ENCODE peak calls at places on chromosomes 6 and 20, in five cellular contexts. One of them, this sample, is unnamed.

GRCh38 chr6:160188773-160189172 is 67.2 kb downstream of the SLC22A1 start:
- DNase-seq in fibroblast of lung: no peak
- DNase-seq in GM20000: no peak
- DNase-seq in sigmoid colon: no peak
- DNase-seq in stimulated activated CD4-positive, alpha-beta T cell treated with anti-CD3 and anti-CD28 coated beads, Interleukin-2, amount 100 ng/mL, for 48 hours: no peak
- DNase-seq in this sample: no peak

GRCh38 chr20:9576695-9577094 is 62.3 kb downstream of the LAMP5 start:
- DNase-seq in fibroblast of lung: no peak
- DNase-seq in GM20000: no peak
- DNase-seq in sigmoid colon: no peak
- DNase-seq in stimulated activated CD4-positive, alpha-beta T cell treated with anti-CD3 and anti-CD28 coated beads, Interleukin-2, amount 100 ng/mL, for 48 hours: no peak
- DNase-seq in this sample: no peak

GRCh38 chr20:17732907-17733521 is 33.2 kb downstream of the BANF2 start:
- DNase-seq in fibroblast of lung: no peak
- DNase-seq in GM20000: no peak
- DNase-seq in sigmoid colon: no peak
- DNase-seq in stimulated activated CD4-positive, alpha-beta T cell treated with anti-CD3 and anti-CD28 coated beads, Interleukin-2, amount 100 ng/mL, for 48 hours: no peak
- DNase-seq in this sample: no peak

GRCh38 chr6:14910692-14911547 is 334.9 kb upstream of the JARID2 start:
- DNase-seq in fibroblast of lung: peak; percentile 48
- DNase-seq in GM20000: peak; percentile 69
- DNase-seq in sigmoid colon: peak; percentile 75
- DNase-seq in stimulated activated CD4-positive, alpha-beta T cell treated with anti-CD3 and anti-CD28 coated beads, Interleukin-2, amount 100 ng/mL, for 48 hours: no peak
- DNase-seq in this sample: no peak

GRCh38 chr20:63177134-63177784 is 38.7 kb downstream of the YTHDF1 start:
- DNase-seq in fibroblast of lung: no peak
- DNase-seq in GM20000: no peak
- DNase-seq in sigmoid colon: no peak
- DNase-seq in stimulated activated CD4-positive, alpha-beta T cell treated with anti-CD3 and anti-CD28 coated beads, Interleukin-2, amount 100 ng/mL, for 48 hours: no peak
- DNase-seq in this sample: no peak

GRCh38 chr20:43711098-43711654 is 15.6 kb downstream of the GTSF1L start:
- DNase-seq in fibroblast of lung: no peak
- DNase-seq in GM20000: no peak
- DNase-seq in sigmoid colon: no peak
- DNase-seq in stimulated activated CD4-positive, alpha-beta T cell treated with anti-CD3 and anti-CD28 coated beads, Interleukin-2, amount 100 ng/mL, for 48 hours: no peak
- DNase-seq in this sample: no peak

GRCh38 chr20:6440087-6440799 is 317.4 kb upstream of the FERMT1 start:
- DNase-seq in fibroblast of lung: no peak
- DNase-seq in GM20000: no peak
- DNase-seq in sigmoid colon: no peak
- DNase-seq in stimulated activated CD4-positive, alpha-beta T cell treated with anti-CD3 and anti-CD28 coated beads, Interleukin-2, amount 100 ng/mL, for 48 hours: no peak
- DNase-seq in this sample: no peak

GRCh38 chr6:75893058-75893775 is 144.2 kb downstream of the MYO6 start:
- DNase-seq in fibroblast of lung: peak; percentile 90
- DNase-seq in GM20000: peak; percentile 31
- DNase-seq in sigmoid colon: no peak
- DNase-seq in stimulated activated CD4-positive, alpha-beta T cell treated with anti-CD3 and anti-CD28 coated beads, Interleukin-2, amount 100 ng/mL, for 48 hours: no peak
- DNase-seq in this sample: no peak

GRCh38 chr6:105043979-105044378 is 87.1 kb downstream of the LIN28B start:
- DNase-seq in fibroblast of lung: no peak
- DNase-seq in GM20000: no peak
- DNase-seq in sigmoid colon: no peak
- DNase-seq in stimulated activated CD4-positive, alpha-beta T cell treated with anti-CD3 and anti-CD28 coated beads, Interleukin-2, amount 100 ng/mL, for 48 hours: no peak
- DNase-seq in this sample: no peak

GRCh38 chr6:134674562-134674961 is 275.3 kb downstream of the ALDH8A1 start:
- DNase-seq in fibroblast of lung: no peak
- DNase-seq in GM20000: no peak
- DNase-seq in sigmoid colon: no peak
- DNase-seq in stimulated activated CD4-positive, alpha-beta T cell treated with anti-CD3 and anti-CD28 coated beads, Interleukin-2, amount 100 ng/mL, for 48 hours: no peak
- DNase-seq in this sample: no peak

GRCh38 chr6:5936140-5936539 is 70.6 kb downstream of the NRN1 start:
- DNase-seq in fibroblast of lung: no peak
- DNase-seq in GM20000: no peak
- DNase-seq in sigmoid colon: no peak
- DNase-seq in stimulated activated CD4-positive, alpha-beta T cell treated with anti-CD3 and anti-CD28 coated beads, Interleukin-2, amount 100 ng/mL, for 48 hours: no peak
- DNase-seq in this sample: no peak

GRCh38 chr6:90066715-90067114 is 172.4 kb downstream of the GJA10 start:
- DNase-seq in fibroblast of lung: no peak
- DNase-seq in GM20000: no peak
- DNase-seq in sigmoid colon: no peak
- DNase-seq in stimulated activated CD4-positive, alpha-beta T cell treated with anti-CD3 and anti-CD28 coated beads, Interleukin-2, amount 100 ng/mL, for 48 hours: no peak
- DNase-seq in this sample: no peak

GRCh38 chr6:94401311-94401710 is 982.0 kb upstream of the EPHA7 start:
- DNase-seq in fibroblast of lung: no peak
- DNase-seq in GM20000: no peak
- DNase-seq in sigmoid colon: no peak
- DNase-seq in stimulated activated CD4-positive, alpha-beta T cell treated with anti-CD3 and anti-CD28 coated beads, Interleukin-2, amount 100 ng/mL, for 48 hours: no peak
- DNase-seq in this sample: no peak

GRCh38 chr6:150443621-150444020 is 74.8 kb downstream of the IYD start:
- DNase-seq in fibroblast of lung: no peak
- DNase-seq in GM20000: no peak
- DNase-seq in sigmoid colon: no peak
- DNase-seq in stimulated activated CD4-positive, alpha-beta T cell treated with anti-CD3 and anti-CD28 coated beads, Interleukin-2, amount 100 ng/mL, for 48 hours: no peak
- DNase-seq in this sample: no peak

GRCh38 chr6:89950879-89951391 is 56.7 kb downstream of the GJA10 start:
- DNase-seq in fibroblast of lung: no peak
- DNase-seq in GM20000: no peak
- DNase-seq in sigmoid colon: no peak
- DNase-seq in stimulated activated CD4-positive, alpha-beta T cell treated with anti-CD3 and anti-CD28 coated beads, Interleukin-2, amount 100 ng/mL, for 48 hours: no peak
- DNase-seq in this sample: no peak

GRCh38 chr20:62724692-62725595 is 16.3 kb downstream of the NTSR1 start:
- DNase-seq in fibroblast of lung: no peak
- DNase-seq in GM20000: no peak
- DNase-seq in sigmoid colon: peak; percentile 74
- DNase-seq in stimulated activated CD4-positive, alpha-beta T cell treated with anti-CD3 and anti-CD28 coated beads, Interleukin-2, amount 100 ng/mL, for 48 hours: no peak
- DNase-seq in this sample: peak; percentile 71

GRCh38 chr6:113347420-113347819 is 509.7 kb upstream of the MARCKS start:
- DNase-seq in fibroblast of lung: peak; percentile 24
- DNase-seq in GM20000: no peak
- DNase-seq in sigmoid colon: no peak
- DNase-seq in stimulated activated CD4-positive, alpha-beta T cell treated with anti-CD3 and anti-CD28 coated beads, Interleukin-2, amount 100 ng/mL, for 48 hours: no peak
- DNase-seq in this sample: no peak

GRCh38 chr20:35009665-35010328 is 54.1 kb downstream of the MYH7B start:
- DNase-seq in fibroblast of lung: no peak
- DNase-seq in GM20000: no peak
- DNase-seq in sigmoid colon: no peak
- DNase-seq in stimulated activated CD4-positive, alpha-beta T cell treated with anti-CD3 and anti-CD28 coated beads, Interleukin-2, amount 100 ng/mL, for 48 hours: no peak
- DNase-seq in this sample: peak; percentile 33

GRCh38 chr6:13487122-13488014 is at the start of gene GFOD1:
- DNase-seq in fibroblast of lung: peak; percentile 82
- DNase-seq in GM20000: peak; percentile 97
- DNase-seq in sigmoid colon: peak; percentile 93
- DNase-seq in stimulated activated CD4-positive, alpha-beta T cell treated with anti-CD3 and anti-CD28 coated beads, Interleukin-2, amount 100 ng/mL, for 48 hours: peak; percentile 72
- DNase-seq in this sample: no peak

GRCh38 chr6:128139519-128139918 is 238.7 kb upstream of the THEMIS start:
- DNase-seq in fibroblast of lung: peak; percentile 34
- DNase-seq in GM20000: no peak
- DNase-seq in sigmoid colon: no peak
- DNase-seq in stimulated activated CD4-positive, alpha-beta T cell treated with anti-CD3 and anti-CD28 coated beads, Interleukin-2, amount 100 ng/mL, for 48 hours: no peak
- DNase-seq in this sample: no peak

GRCh38 chr6:137910424-137910834 is 43.4 kb downstream of the TNFAIP3 start:
- DNase-seq in fibroblast of lung: no peak
- DNase-seq in GM20000: no peak
- DNase-seq in sigmoid colon: no peak
- DNase-seq in stimulated activated CD4-positive, alpha-beta T cell treated with anti-CD3 and anti-CD28 coated beads, Interleukin-2, amount 100 ng/mL, for 48 hours: no peak
- DNase-seq in this sample: no peak

GRCh38 chr6:37033255-37033654 is 27.8 kb downstream of the FGD2 start:
- DNase-seq in fibroblast of lung: no peak
- DNase-seq in GM20000: no peak
- DNase-seq in sigmoid colon: no peak
- DNase-seq in stimulated activated CD4-positive, alpha-beta T cell treated with anti-CD3 and anti-CD28 coated beads, Interleukin-2, amount 100 ng/mL, for 48 hours: peak; percentile 41
- DNase-seq in this sample: no peak

GRCh38 chr6:107179004-107179403 is 63.7 kb upstream of the BEND3 start:
- DNase-seq in fibroblast of lung: peak; percentile 27
- DNase-seq in GM20000: no peak
- DNase-seq in sigmoid colon: no peak
- DNase-seq in stimulated activated CD4-positive, alpha-beta T cell treated with anti-CD3 and anti-CD28 coated beads, Interleukin-2, amount 100 ng/mL, for 48 hours: peak; percentile 4
- DNase-seq in this sample: no peak

GRCh38 chr6:22956029-22956715 is 386.8 kb downstream of the HDGFL1 start:
- DNase-seq in fibroblast of lung: no peak
- DNase-seq in GM20000: no peak
- DNase-seq in sigmoid colon: no peak
- DNase-seq in stimulated activated CD4-positive, alpha-beta T cell treated with anti-CD3 and anti-CD28 coated beads, Interleukin-2, amount 100 ng/mL, for 48 hours: no peak
- DNase-seq in this sample: no peak

This sample was measured in chondrocyte.